ENCODE peak calls at places on chromosomes 13 and 19, in seven cellular contexts. V is fibroblast of mammary gland, H is RWPE1, U is breast epithelium, P is progenitor cell of endocrine pancreas, L is cardiac muscle cell, X is K562. T is an unnamed sample.
A peak's percentile ranks its signal among the peaks of the same experiment; 100 is the strongest.

GRCh38 chr19:7788933-7789323 is 25.9 kb downstream of the CLEC4M start:
- DNase-seq in P (no peak), L (no peak), X (no peak), U (no peak), H (no peak), V (no peak), T (no peak)

GRCh38 chr19:29667941-29668340 is 2.7 kb downstream of the PLEKHF1 start:
- DNase-seq in H (no peak), L (no peak), P (no peak), X (peak; percentile 2), V (no peak), U (peak; percentile 38), T (no peak)

GRCh38 chr19:41443813-41444455 is 978 bp downstream of the ERICH4 start:
- DNase-seq in V (no peak), L (no peak), H (no peak), P (no peak), U (peak; percentile 43), X (peak; percentile 3), T (no peak)

GRCh38 chr13:22744688-22745452 is 435.9 kb upstream of the SGCG start:
- DNase-seq in L (no peak), X (peak; percentile 5), U (no peak), V (no peak), H (no peak), P (no peak), T (no peak)

GRCh38 chr13:64278493-64278892 is 2862.8 kb upstream of the PCDH20 start:
- DNase-seq in L (no peak), H (peak; percentile 23), P (no peak), X (no peak), V (peak; percentile 38), U (no peak), T (no peak)

GRCh38 chr19:54133312-54133956 is 4.1 kb upstream of the CNOT3 start:
- DNase-seq in H (no peak), P (peak; percentile 38), V (peak; percentile 36), X (no peak), U (no peak), L (no peak), T (no peak)

GRCh38 chr19:3404324-3405260 is 38.2 kb downstream of the NFIC start:
- DNase-seq in H (no peak), U (peak; percentile 88), V (peak; percentile 92), P (no peak), L (no peak), X (no peak), T (no peak)

GRCh38 chr13:113297370-113297871 is 382 bp downstream of the LAMP1 start:
- DNase-seq in V (peak; percentile 11), P (peak; percentile 42), L (no peak), H (no peak), X (peak; percentile 25), U (no peak), T (peak; percentile 33)

GRCh38 chr13:24254151-24254810 is 55.1 kb upstream of the C1QTNF9 start:
- DNase-seq in L (no peak), V (peak; percentile 91), U (no peak), H (no peak), X (no peak), P (no peak), T (no peak)

GRCh38 chr19:13337181-13337580 is 169.1 kb downstream of the CACNA1A start:
- DNase-seq in P (no peak), L (no peak), U (no peak), V (no peak), H (no peak), X (no peak), T (no peak)

GRCh38 chr19:13329766-13330165 is 176.5 kb downstream of the CACNA1A start:
- DNase-seq in X (no peak), L (no peak), V (no peak), U (no peak), H (peak; percentile 16), P (no peak), T (no peak)

GRCh38 chr19:13330285-13330684 is 176.0 kb downstream of the CACNA1A start:
- DNase-seq in H (no peak), L (no peak), U (no peak), X (no peak), P (no peak), V (no peak), T (no peak)

GRCh38 chr19:13339869-13340268 is 166.4 kb downstream of the CACNA1A start:
- DNase-seq in H (no peak), P (no peak), V (no peak), U (no peak), X (no peak), L (peak; percentile 30), T (no peak)

GRCh38 chr19:13334801-13335481 is 171.3 kb downstream of the CACNA1A start:
- DNase-seq in U (no peak), V (no peak), P (no peak), L (no peak), H (no peak), X (no peak), T (no peak)
- TF ChIP-seq CTCF in U (no peak), V (no peak), P (no peak), L (no peak), H (no peak), X (peak; percentile 19), T (peak; percentile 13)

DNA sequence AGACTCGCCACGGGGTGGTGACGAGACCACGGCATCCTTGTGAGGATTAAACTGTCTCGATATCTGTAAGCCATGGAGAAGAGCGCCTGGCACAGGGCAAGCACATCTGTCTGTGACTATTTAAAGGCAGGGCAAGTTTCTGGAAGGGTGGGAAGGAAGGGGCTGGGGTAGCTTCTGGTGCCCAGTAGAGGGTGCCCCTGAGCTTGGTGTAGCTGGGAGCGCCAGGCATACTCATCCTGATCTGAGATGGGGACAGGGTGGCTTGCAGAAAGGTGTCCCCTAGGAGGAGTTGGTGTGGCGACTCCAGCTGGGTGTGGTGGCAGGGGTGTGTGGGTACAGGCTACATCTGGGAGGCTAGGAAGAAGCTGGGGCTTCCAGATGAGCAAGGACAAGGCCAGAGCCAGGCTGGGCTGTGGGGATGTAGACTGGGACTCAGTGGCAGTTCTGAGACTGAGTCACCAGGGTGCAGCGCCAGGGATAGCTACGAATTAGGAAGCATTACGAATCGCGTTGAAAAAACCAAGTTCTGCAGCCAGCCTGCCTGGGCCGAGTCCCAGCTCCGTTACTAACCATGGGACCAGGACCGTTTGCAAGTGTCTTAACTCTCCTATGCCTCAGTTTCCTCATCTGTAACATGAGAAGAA is 23.1 kb upstream of the ASPDH start:
- DNase-seq in L (no peak), X (no peak), P (no peak), V (no peak), H (no peak), U (no peak), T (no peak)
- TF ChIP-seq CTCF in L (no peak), X (peak; percentile 31), P (no peak), V (no peak), H (no peak), U (no peak), T (no peak)

GRCh38 chr19:49664171-49665070 is 1.2 kb downstream of the IRF3 start:
- DNase-seq in L (peak; percentile 89), X (peak; percentile 91), H (peak; percentile 95), P (peak; percentile 86), V (peak; percentile 64), U (peak; percentile 93), T (peak; percentile 95)

GRCh38 chr19:49667473-49667872 is 1.7 kb downstream of the BCL2L12 start:
- DNase-seq in H (no peak), X (no peak), V (no peak), P (no peak), L (no peak), U (no peak), T (no peak)

GRCh38 chr19:49663224-49663623 is 2.4 kb downstream of the IRF3 start:
- DNase-seq in X (no peak), L (no peak), P (no peak), V (no peak), H (no peak), U (no peak), T (no peak)

GRCh38 chr19:49665301-49666119 is at the start of the genes BCL2L12 and IRF3:
- DNase-seq in H (peak; percentile 97), U (peak; percentile 97), V (peak; percentile 93), X (peak; percentile 96), P (peak; percentile 97), L (peak; percentile 98), T (peak; percentile 94)

DNA sequence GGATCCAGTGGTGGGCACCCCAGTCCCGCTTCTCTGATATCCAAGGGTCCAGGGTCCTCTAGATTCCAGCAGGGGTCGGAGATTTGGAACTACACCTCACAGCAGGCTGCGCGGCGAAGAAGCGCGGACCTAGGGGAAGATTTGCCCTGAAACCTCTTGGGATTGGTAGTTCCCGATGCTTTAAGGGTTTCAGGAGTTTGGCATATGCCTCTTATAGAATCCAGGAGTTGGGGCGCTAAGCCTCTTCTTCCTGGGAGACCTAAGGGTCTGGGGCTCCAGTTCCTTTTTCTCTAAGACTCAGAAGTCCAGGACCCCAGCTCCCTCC is 349 bp downstream of the BCL2L12 start:
- DNase-seq in P (no peak), L (no peak), V (peak; percentile 30), X (no peak), U (no peak), H (peak; percentile 50), T (no peak)
- TF ChIP-seq CTCF in P (peak; percentile 25), L (no peak), V (no peak), X (peak; percentile 11), U (no peak), H (no peak), T (no peak)

DNA sequence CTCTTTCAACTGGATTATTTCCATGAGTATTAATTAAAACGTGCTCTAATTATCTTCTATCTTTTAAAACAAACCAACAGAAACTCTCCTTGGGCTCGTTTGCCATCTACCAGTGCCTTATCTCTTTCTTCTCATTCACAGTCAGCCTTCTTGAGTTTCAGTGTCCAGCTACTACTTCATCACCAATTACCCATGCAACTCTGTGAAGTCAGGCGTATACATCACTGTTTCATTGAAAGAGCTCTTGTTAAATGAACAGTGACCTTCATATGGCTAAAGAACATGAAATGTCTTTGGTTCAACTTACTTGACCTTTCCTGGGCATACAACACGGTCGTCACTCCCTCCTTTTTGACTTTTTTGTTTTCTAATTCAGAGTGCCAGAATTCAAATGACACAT is 5.2 kb upstream of the IFT88 start:
- DNase-seq in X (no peak), V (no peak), U (no peak), P (no peak), H (no peak), L (no peak), T (no peak)
- TF ChIP-seq CTCF in X (no peak), V (no peak), U (no peak), P (no peak), H (no peak), L (no peak), T (no peak)

GRCh38 chr19:38444026-38444425 is 10.5 kb downstream of the RYR1 start:
- DNase-seq in X (no peak), P (no peak), V (no peak), L (no peak), H (no peak), U (no peak), T (no peak)
- TF ChIP-seq CTCF in X (no peak), P (no peak), V (no peak), L (no peak), H (no peak), U (no peak), T (no peak)

DNA sequence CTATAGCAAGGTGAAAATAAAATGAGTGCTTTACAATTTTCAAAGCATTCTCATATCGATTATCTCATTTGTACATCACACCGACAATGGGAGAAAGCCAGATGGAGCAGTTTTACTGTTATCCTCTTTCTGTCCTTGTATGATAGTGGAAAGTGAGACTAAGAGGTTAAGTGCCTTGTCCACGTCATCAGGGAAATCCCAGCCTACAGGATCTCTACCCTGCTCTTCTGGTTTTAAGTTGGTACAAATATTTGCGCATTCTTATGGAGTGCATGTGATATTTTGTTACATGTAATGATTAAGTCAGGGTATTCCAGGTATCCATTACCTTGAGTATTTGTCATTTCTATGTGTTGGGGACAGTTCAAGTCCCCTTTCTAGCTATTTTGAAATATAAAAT is 12.4 kb upstream of the ENOX1 start:
- DNase-seq in L (no peak), H (no peak), P (no peak), X (no peak), U (no peak), V (no peak), T (no peak)
- TF ChIP-seq CTCF in L (no peak), H (no peak), P (no peak), X (no peak), U (no peak), V (no peak), T (no peak)

T was measured in endothelial cell.